ENCODE peak calls at places on chromosome 15, in seven cellular contexts. One of them, this sample, is unnamed.

GRCh38 chr15:90530250-90531051 is 728 bp downstream of the CRTC3 start:
- DNase-seq in transverse colon: peak; percentile 57
- DNase-seq in fibroblast of the conjunctiva: no peak
- DNase-seq in endothelial cell: peak; percentile 52
- DNase-seq in thoracic aorta: no peak
- DNase-seq in activated CD4-positive, alpha-beta T cell treated with anti-CD3 and anti-CD28 coated beads, Interleukin-2, amount 50 U/mL, for 48 hours: peak; percentile 57
- DNase-seq in T-helper 2 cell: peak; percentile 25
- DNase-seq in this sample: peak; percentile 45

GRCh38 chr15:52624262-52624661 is 54.9 kb downstream of the ATOSA start:
- DNase-seq in transverse colon: no peak
- DNase-seq in fibroblast of the conjunctiva: no peak
- DNase-seq in endothelial cell: no peak
- DNase-seq in thoracic aorta: no peak
- DNase-seq in activated CD4-positive, alpha-beta T cell treated with anti-CD3 and anti-CD28 coated beads, Interleukin-2, amount 50 U/mL, for 48 hours: no peak
- DNase-seq in T-helper 2 cell: no peak
- DNase-seq in this sample: no peak

GRCh38 chr15:86267892-86268291 is 188.2 kb downstream of the AGBL1 start:
- DNase-seq in transverse colon: no peak
- DNase-seq in fibroblast of the conjunctiva: no peak
- DNase-seq in endothelial cell: no peak
- DNase-seq in thoracic aorta: no peak
- DNase-seq in activated CD4-positive, alpha-beta T cell treated with anti-CD3 and anti-CD28 coated beads, Interleukin-2, amount 50 U/mL, for 48 hours: no peak
- DNase-seq in T-helper 2 cell: no peak
- DNase-seq in this sample: no peak

GRCh38 chr15:99100245-99101173 is 4.4 kb upstream of the SYNM start:
- DNase-seq in transverse colon: peak; percentile 83
- DNase-seq in fibroblast of the conjunctiva: peak; percentile 30
- DNase-seq in endothelial cell: peak; percentile 89
- DNase-seq in thoracic aorta: no peak
- DNase-seq in activated CD4-positive, alpha-beta T cell treated with anti-CD3 and anti-CD28 coated beads, Interleukin-2, amount 50 U/mL, for 48 hours: peak; percentile 71
- DNase-seq in T-helper 2 cell: no peak
- DNase-seq in this sample: peak; percentile 60

GRCh38 chr15:99180287-99180962 is 69.0 kb downstream of the TTC23 start:
- DNase-seq in transverse colon: no peak
- DNase-seq in fibroblast of the conjunctiva: no peak
- DNase-seq in endothelial cell: no peak
- DNase-seq in thoracic aorta: no peak
- DNase-seq in activated CD4-positive, alpha-beta T cell treated with anti-CD3 and anti-CD28 coated beads, Interleukin-2, amount 50 U/mL, for 48 hours: no peak
- DNase-seq in T-helper 2 cell: no peak
- DNase-seq in this sample: no peak

GRCh38 chr15:90716317-90716975 is 700 bp upstream of the BLM start:
- DNase-seq in transverse colon: no peak
- DNase-seq in fibroblast of the conjunctiva: no peak
- DNase-seq in endothelial cell: no peak
- DNase-seq in thoracic aorta: no peak
- DNase-seq in activated CD4-positive, alpha-beta T cell treated with anti-CD3 and anti-CD28 coated beads, Interleukin-2, amount 50 U/mL, for 48 hours: no peak
- DNase-seq in T-helper 2 cell: no peak
- DNase-seq in this sample: peak; percentile 24

GRCh38 chr15:99122831-99123705 is 18.2 kb downstream of the SYNM start:
- DNase-seq in transverse colon: no peak
- DNase-seq in fibroblast of the conjunctiva: no peak
- DNase-seq in endothelial cell: no peak
- DNase-seq in thoracic aorta: no peak
- DNase-seq in activated CD4-positive, alpha-beta T cell treated with anti-CD3 and anti-CD28 coated beads, Interleukin-2, amount 50 U/mL, for 48 hours: no peak
- DNase-seq in T-helper 2 cell: no peak
- DNase-seq in this sample: no peak

GRCh38 chr15:25244731-25245585 is 193.9 kb downstream of the UBE3A start:
- DNase-seq in transverse colon: peak; percentile 3
- DNase-seq in fibroblast of the conjunctiva: no peak
- DNase-seq in endothelial cell: no peak
- DNase-seq in thoracic aorta: no peak
- DNase-seq in activated CD4-positive, alpha-beta T cell treated with anti-CD3 and anti-CD28 coated beads, Interleukin-2, amount 50 U/mL, for 48 hours: no peak
- DNase-seq in T-helper 2 cell: peak; percentile 1
- DNase-seq in this sample: no peak

GRCh38 chr15:87527416-87527815 is 729.1 kb downstream of the NTRK3 start:
- DNase-seq in transverse colon: no peak
- DNase-seq in fibroblast of the conjunctiva: no peak
- DNase-seq in endothelial cell: no peak
- DNase-seq in thoracic aorta: no peak
- DNase-seq in activated CD4-positive, alpha-beta T cell treated with anti-CD3 and anti-CD28 coated beads, Interleukin-2, amount 50 U/mL, for 48 hours: no peak
- DNase-seq in T-helper 2 cell: no peak
- DNase-seq in this sample: no peak

GRCh38 chr15:61946778-61947177 is 113.5 kb downstream of the VPS13C start:
- DNase-seq in transverse colon: no peak
- DNase-seq in fibroblast of the conjunctiva: no peak
- DNase-seq in endothelial cell: no peak
- DNase-seq in thoracic aorta: no peak
- DNase-seq in activated CD4-positive, alpha-beta T cell treated with anti-CD3 and anti-CD28 coated beads, Interleukin-2, amount 50 U/mL, for 48 hours: no peak
- DNase-seq in T-helper 2 cell: no peak
- DNase-seq in this sample: no peak

This sample was measured in cerebellar cortex.